ENCODE peak calls at places on chromosomes 13 and 19, in four cellular contexts. L, J, F and G are unnamed samples.

GRCh38 chr19:28829762-28830161 is 383.2 kb downstream of the UQCRFS1 start:
- DNase-seq in F (no peak), L (no peak), J (no peak), G (no peak)

GRCh38 chr19:2739602-2740313 is at the start of gene SLC39A3:
- DNase-seq in F (peak), J (peak), L (peak), G (peak)

GRCh38 chr13:20588529-20589110 is 21.7 kb downstream of the IFT88 start:
- DNase-seq in J (no peak), F (no peak), L (no peak), G (no peak)

GRCh38 chr19:3782903-3783302 is 3.3 kb downstream of the MATK start:
- DNase-seq in J (no peak), L (no peak), F (no peak), G (no peak)

GRCh38 chr19:57687363-57688010 is 5.7 kb downstream of the ZNF551 start:
- DNase-seq in F (no peak), L (no peak), J (no peak), G (peak)

GRCh38 chr13:51625555-51626345 is 41.5 kb downstream of the WDFY2 start:
- DNase-seq in F (no peak), L (no peak), J (no peak), G (no peak)

GRCh38 chr13:66969291-66969690 is 260.8 kb downstream of the PCDH9 start:
- DNase-seq in J (no peak), L (no peak), F (no peak), G (no peak)

GRCh38 chr13:114124921-114125320 is 7.5 kb downstream of the RASA3 start:
- DNase-seq in J (peak), F (no peak), L (peak), G (no peak)